ENCODE peak calls at places on chromosomes 11 and 22, in ten cellular contexts. One of them, this sample, is unnamed.

GRCh38 chr11:47248304-47248663 is 330 bp downstream of the ACP2 start:
- DNase-seq in brain microvascular endothelial cell: no peak
- DNase-seq in WTC11: no peak
- DNase-seq in heart right ventricle: no peak
- DNase-seq in AG04450: no peak
- DNase-seq in RWPE1: no peak
- DNase-seq in IMR-90: peak
- DNase-seq in tibial artery: no peak
- DNase-seq in CD8-positive, alpha-beta T cell: no peak
- DNase-seq in choroid plexus epithelial cell: peak
- DNase-seq in this sample: no peak

GRCh38 chr11:71991494-71991893 is 7.2 kb upstream of the IL18BP start:
- DNase-seq in brain microvascular endothelial cell: no peak
- DNase-seq in WTC11: no peak
- DNase-seq in heart right ventricle: no peak
- DNase-seq in AG04450: no peak
- DNase-seq in RWPE1: no peak
- DNase-seq in IMR-90: no peak
- DNase-seq in tibial artery: no peak
- DNase-seq in CD8-positive, alpha-beta T cell: no peak
- DNase-seq in choroid plexus epithelial cell: no peak
- DNase-seq in this sample: no peak

GRCh38 chr11:68031136-68031459 is 617 bp downstream of the NDUFS8 start:
- DNase-seq in brain microvascular endothelial cell: no peak
- DNase-seq in WTC11: no peak
- DNase-seq in heart right ventricle: no peak
- DNase-seq in AG04450: no peak
- DNase-seq in RWPE1: no peak
- DNase-seq in IMR-90: no peak
- DNase-seq in tibial artery: no peak
- DNase-seq in CD8-positive, alpha-beta T cell: no peak
- DNase-seq in choroid plexus epithelial cell: peak
- DNase-seq in this sample: no peak

GRCh38 chr22:43168416-43169309 is 17.3 kb downstream of the TSPO start:
- DNase-seq in brain microvascular endothelial cell: peak
- DNase-seq in WTC11: no peak
- DNase-seq in heart right ventricle: no peak
- DNase-seq in AG04450: no peak
- DNase-seq in RWPE1: no peak
- DNase-seq in IMR-90: peak
- DNase-seq in tibial artery: no peak
- DNase-seq in CD8-positive, alpha-beta T cell: no peak
- DNase-seq in choroid plexus epithelial cell: peak
- DNase-seq in this sample: no peak

GRCh38 chr11:28965824-28966223 is 857.6 kb downstream of the METTL15 start:
- DNase-seq in brain microvascular endothelial cell: no peak
- DNase-seq in WTC11: no peak
- DNase-seq in heart right ventricle: no peak
- DNase-seq in AG04450: no peak
- DNase-seq in RWPE1: no peak
- DNase-seq in IMR-90: no peak
- DNase-seq in tibial artery: no peak
- DNase-seq in CD8-positive, alpha-beta T cell: no peak
- DNase-seq in choroid plexus epithelial cell: peak
- DNase-seq in this sample: no peak

GRCh38 chr22:24435861-24436351 is 8.5 kb downstream of the ADORA2A start:
- DNase-seq in brain microvascular endothelial cell: peak
- DNase-seq in WTC11: no peak
- DNase-seq in heart right ventricle: no peak
- DNase-seq in AG04450: no peak
- DNase-seq in RWPE1: no peak
- DNase-seq in IMR-90: peak
- DNase-seq in tibial artery: no peak
- DNase-seq in CD8-positive, alpha-beta T cell: no peak
- DNase-seq in choroid plexus epithelial cell: peak
- DNase-seq in this sample: no peak

GRCh38 chr11:102493524-102493923 is 37.0 kb downstream of the MMP7 start:
- DNase-seq in brain microvascular endothelial cell: no peak
- DNase-seq in WTC11: no peak
- DNase-seq in heart right ventricle: no peak
- DNase-seq in AG04450: no peak
- DNase-seq in RWPE1: no peak
- DNase-seq in IMR-90: no peak
- DNase-seq in tibial artery: no peak
- DNase-seq in CD8-positive, alpha-beta T cell: no peak
- DNase-seq in choroid plexus epithelial cell: no peak
- DNase-seq in this sample: no peak

GRCh38 chr11:61919113-61919840 is 1.9 kb upstream of the RAB3IL1 start:
- DNase-seq in brain microvascular endothelial cell: no peak
- DNase-seq in WTC11: no peak
- DNase-seq in heart right ventricle: no peak
- DNase-seq in AG04450: no peak
- DNase-seq in RWPE1: no peak
- DNase-seq in IMR-90: no peak
- DNase-seq in tibial artery: no peak
- DNase-seq in CD8-positive, alpha-beta T cell: no peak
- DNase-seq in choroid plexus epithelial cell: no peak
- DNase-seq in this sample: no peak

GRCh38 chr22:27226666-27227065 is 569.3 kb downstream of the MIAT start:
- DNase-seq in brain microvascular endothelial cell: no peak
- DNase-seq in WTC11: no peak
- DNase-seq in heart right ventricle: no peak
- DNase-seq in AG04450: no peak
- DNase-seq in RWPE1: no peak
- DNase-seq in IMR-90: peak
- DNase-seq in tibial artery: no peak
- DNase-seq in CD8-positive, alpha-beta T cell: no peak
- DNase-seq in choroid plexus epithelial cell: peak
- DNase-seq in this sample: no peak

GRCh38 chr11:80815752-80816453 is 1375.1 kb upstream of the TENM4 start:
- DNase-seq in brain microvascular endothelial cell: peak
- DNase-seq in WTC11: no peak
- DNase-seq in heart right ventricle: no peak
- DNase-seq in AG04450: no peak
- DNase-seq in RWPE1: no peak
- DNase-seq in IMR-90: no peak
- DNase-seq in tibial artery: no peak
- DNase-seq in CD8-positive, alpha-beta T cell: no peak
- DNase-seq in choroid plexus epithelial cell: peak
- DNase-seq in this sample: no peak

GRCh38 chr22:45210174-45210573 is 30.5 kb downstream of the KIAA0930 start:
- DNase-seq in brain microvascular endothelial cell: no peak
- DNase-seq in WTC11: no peak
- DNase-seq in heart right ventricle: peak
- DNase-seq in AG04450: no peak
- DNase-seq in RWPE1: no peak
- DNase-seq in IMR-90: no peak
- DNase-seq in tibial artery: no peak
- DNase-seq in CD8-positive, alpha-beta T cell: no peak
- DNase-seq in choroid plexus epithelial cell: no peak
- DNase-seq in this sample: no peak

GRCh38 chr11:116590844-116591575 is 181.8 kb downstream of the BUD13 start:
- DNase-seq in brain microvascular endothelial cell: no peak
- DNase-seq in WTC11: no peak
- DNase-seq in heart right ventricle: no peak
- DNase-seq in AG04450: no peak
- DNase-seq in RWPE1: no peak
- DNase-seq in IMR-90: no peak
- DNase-seq in tibial artery: no peak
- DNase-seq in CD8-positive, alpha-beta T cell: no peak
- DNase-seq in choroid plexus epithelial cell: no peak
- DNase-seq in this sample: no peak

GRCh38 chr11:63670738-63671321 is 346 bp downstream of the ATL3 start:
- DNase-seq in brain microvascular endothelial cell: no peak
- DNase-seq in WTC11: peak
- DNase-seq in heart right ventricle: peak
- DNase-seq in AG04450: no peak
- DNase-seq in RWPE1: peak
- DNase-seq in IMR-90: no peak
- DNase-seq in tibial artery: peak
- DNase-seq in CD8-positive, alpha-beta T cell: peak
- DNase-seq in choroid plexus epithelial cell: no peak
- DNase-seq in this sample: peak

GRCh38 chr11:124788521-124788920 is 11.7 kb downstream of the MSANTD2 start:
- DNase-seq in brain microvascular endothelial cell: no peak
- DNase-seq in WTC11: no peak
- DNase-seq in heart right ventricle: no peak
- DNase-seq in AG04450: no peak
- DNase-seq in RWPE1: no peak
- DNase-seq in IMR-90: peak
- DNase-seq in tibial artery: no peak
- DNase-seq in CD8-positive, alpha-beta T cell: no peak
- DNase-seq in choroid plexus epithelial cell: peak
- DNase-seq in this sample: no peak

GRCh38 chr11:61725632-61726280 is 26.7 kb upstream of the MYRF start:
- DNase-seq in brain microvascular endothelial cell: peak
- DNase-seq in WTC11: no peak
- DNase-seq in heart right ventricle: no peak
- DNase-seq in AG04450: no peak
- DNase-seq in RWPE1: no peak
- DNase-seq in IMR-90: peak
- DNase-seq in tibial artery: no peak
- DNase-seq in CD8-positive, alpha-beta T cell: no peak
- DNase-seq in choroid plexus epithelial cell: peak
- DNase-seq in this sample: no peak

DNA sequence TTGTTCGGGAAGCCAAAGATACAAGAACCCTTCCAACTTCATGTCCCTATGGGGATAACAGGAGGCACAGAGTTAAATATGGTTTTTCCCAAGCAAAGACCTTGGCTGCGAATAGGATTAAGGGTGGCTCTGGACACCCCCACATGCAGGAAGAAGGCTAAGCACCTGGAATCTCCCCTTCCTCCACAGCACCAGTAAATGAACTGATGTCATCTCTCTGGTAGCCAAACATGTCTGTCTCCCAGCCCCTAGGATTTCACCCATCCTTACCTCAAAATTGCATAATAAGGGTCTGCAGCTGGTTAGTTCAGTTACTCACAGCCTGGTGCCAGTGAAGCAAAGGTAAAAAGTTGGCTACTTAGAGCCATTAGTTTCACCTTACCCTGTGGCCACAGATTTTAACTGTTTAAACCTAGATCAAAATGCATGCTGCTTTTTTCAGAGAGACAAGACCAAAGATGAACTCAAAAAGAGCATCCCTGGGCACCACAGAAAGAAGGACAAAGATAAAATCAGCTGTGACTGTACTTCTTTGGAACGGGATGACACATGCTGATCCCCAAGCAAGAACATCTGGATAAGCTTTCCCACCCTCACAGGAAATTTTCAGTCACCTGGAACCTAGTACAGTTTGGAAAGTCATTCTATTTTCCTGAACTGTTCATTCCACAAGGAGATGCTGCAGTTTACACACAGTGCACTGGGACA is 77.3 kb upstream of the AKIP1 start:
- DNase-seq in brain microvascular endothelial cell: no peak
- DNase-seq in WTC11: no peak
- DNase-seq in heart right ventricle: no peak
- DNase-seq in AG04450: no peak
- DNase-seq in RWPE1: no peak
- DNase-seq in IMR-90: peak
- DNase-seq in tibial artery: no peak
- DNase-seq in CD8-positive, alpha-beta T cell: no peak
- DNase-seq in choroid plexus epithelial cell: peak
- DNase-seq in this sample: peak
- TF ChIP-seq CTCF in brain microvascular endothelial cell: no peak
- TF ChIP-seq CTCF in WTC11: no peak
- TF ChIP-seq CTCF in heart right ventricle: no peak
- TF ChIP-seq CTCF in AG04450: no peak
- TF ChIP-seq CTCF in RWPE1: no peak
- TF ChIP-seq CTCF in IMR-90: no peak
- TF ChIP-seq CTCF in tibial artery: no peak
- TF ChIP-seq CTCF in CD8-positive, alpha-beta T cell: no peak
- TF ChIP-seq CTCF in choroid plexus epithelial cell: no peak
- TF ChIP-seq CTCF in this sample: no peak

GRCh38 chr11:121964591-121964990 is 151.4 kb downstream of the BLID start:
- DNase-seq in brain microvascular endothelial cell: peak
- DNase-seq in WTC11: no peak
- DNase-seq in heart right ventricle: no peak
- DNase-seq in AG04450: no peak
- DNase-seq in RWPE1: peak
- DNase-seq in IMR-90: peak
- DNase-seq in tibial artery: no peak
- DNase-seq in CD8-positive, alpha-beta T cell: no peak
- DNase-seq in choroid plexus epithelial cell: peak
- DNase-seq in this sample: peak
- TF ChIP-seq CTCF in brain microvascular endothelial cell: peak
- TF ChIP-seq CTCF in WTC11: no peak
- TF ChIP-seq CTCF in heart right ventricle: no peak
- TF ChIP-seq CTCF in AG04450: no peak
- TF ChIP-seq CTCF in RWPE1: no peak
- TF ChIP-seq CTCF in IMR-90: peak
- TF ChIP-seq CTCF in tibial artery: no peak
- TF ChIP-seq CTCF in CD8-positive, alpha-beta T cell: no peak
- TF ChIP-seq CTCF in choroid plexus epithelial cell: peak
- TF ChIP-seq CTCF in this sample: no peak

DNA sequence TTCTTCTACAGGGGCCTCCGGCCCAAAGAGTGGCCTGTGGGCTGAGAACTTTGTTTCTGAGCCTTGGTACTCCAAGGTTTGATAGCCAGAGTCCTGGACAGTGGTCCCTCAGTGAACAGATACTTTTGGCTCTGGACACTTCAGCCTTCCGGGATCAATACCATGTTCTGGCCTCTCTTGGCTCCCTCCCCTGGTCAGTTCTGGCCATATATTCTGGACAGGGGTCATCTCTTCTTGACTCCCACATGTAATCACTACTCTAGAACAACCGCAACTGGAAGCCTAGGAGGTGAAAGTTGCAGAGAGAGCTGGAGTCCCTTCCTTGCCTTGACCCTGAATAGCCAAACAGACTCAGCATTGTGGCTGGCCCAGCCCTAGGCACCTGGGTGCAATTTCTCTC is 2.3 kb downstream of the RTN4RL2 start:
- DNase-seq in brain microvascular endothelial cell: no peak
- DNase-seq in WTC11: no peak
- DNase-seq in heart right ventricle: no peak
- DNase-seq in AG04450: no peak
- DNase-seq in RWPE1: no peak
- DNase-seq in IMR-90: no peak
- DNase-seq in tibial artery: no peak
- DNase-seq in CD8-positive, alpha-beta T cell: no peak
- DNase-seq in choroid plexus epithelial cell: no peak
- DNase-seq in this sample: no peak
- TF ChIP-seq CTCF in brain microvascular endothelial cell: no peak
- TF ChIP-seq CTCF in WTC11: no peak
- TF ChIP-seq CTCF in heart right ventricle: no peak
- TF ChIP-seq CTCF in AG04450: no peak
- TF ChIP-seq CTCF in RWPE1: no peak
- TF ChIP-seq CTCF in IMR-90: no peak
- TF ChIP-seq CTCF in tibial artery: no peak
- TF ChIP-seq CTCF in CD8-positive, alpha-beta T cell: no peak
- TF ChIP-seq CTCF in choroid plexus epithelial cell: no peak
- TF ChIP-seq CTCF in this sample: no peak

DNA sequence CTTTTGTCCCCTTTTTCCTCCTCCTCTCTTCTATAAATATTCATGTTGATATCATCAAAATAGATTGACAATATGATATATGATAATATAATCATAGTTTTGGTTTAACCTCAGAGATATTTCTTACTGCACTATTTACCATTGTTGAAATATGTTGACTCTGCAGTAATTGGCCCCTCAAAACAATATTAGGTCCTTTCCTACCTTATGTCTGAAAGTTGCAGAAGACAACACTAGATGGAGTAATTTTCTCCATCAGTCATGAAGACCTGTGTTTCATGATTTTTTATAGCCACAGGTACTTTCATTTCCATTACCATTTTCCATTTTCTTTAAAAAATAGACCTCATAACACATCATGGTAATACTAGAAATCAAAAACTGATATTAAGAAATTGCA is 284.4 kb downstream of the LUZP2 start:
- DNase-seq in brain microvascular endothelial cell: no peak
- DNase-seq in WTC11: no peak
- DNase-seq in heart right ventricle: no peak
- DNase-seq in AG04450: no peak
- DNase-seq in RWPE1: no peak
- DNase-seq in IMR-90: no peak
- DNase-seq in tibial artery: no peak
- DNase-seq in CD8-positive, alpha-beta T cell: no peak
- DNase-seq in choroid plexus epithelial cell: peak
- DNase-seq in this sample: no peak
- TF ChIP-seq CTCF in brain microvascular endothelial cell: no peak
- TF ChIP-seq CTCF in WTC11: no peak
- TF ChIP-seq CTCF in heart right ventricle: no peak
- TF ChIP-seq CTCF in AG04450: no peak
- TF ChIP-seq CTCF in RWPE1: no peak
- TF ChIP-seq CTCF in IMR-90: no peak
- TF ChIP-seq CTCF in tibial artery: no peak
- TF ChIP-seq CTCF in CD8-positive, alpha-beta T cell: no peak
- TF ChIP-seq CTCF in choroid plexus epithelial cell: peak
- TF ChIP-seq CTCF in this sample: no peak

This sample was measured in MCF 10A.